ENCODE peak calls at places on chromosomes 12 and 14, in five cellular contexts. M is lower lobe of right lung, I is brain microvascular endothelial cell, V is breast epithelium, O is cardiac muscle cell. U is an unnamed sample. For H3K27me3, the result is how much of the 10 kb centered on the place peaks cover.

GRCh38 chr12:104692335-104693218 is 235.8 kb downstream of the CHST11 start:
- DNase-seq in O (no peak), V (no peak), I (no peak), M (no peak), U (no peak)

GRCh38 chr14:91414475-91415342 is 2.9 kb downstream of the CCDC88C start:
- DNase-seq in O (no peak), V (no peak), M (no peak), I (no peak), U (no peak)

GRCh38 chr12:24553259-24553658 is 395.6 kb downstream of the BCAT1 start:
- DNase-seq in M (no peak), I (no peak), O (no peak), V (no peak), U (no peak)

GRCh38 chr12:20370001-20370381 is 1.7 kb downstream of the PDE3A start:
- DNase-seq in O (peak), M (peak), V (no peak), I (peak), U (no peak)

GRCh38 chr14:104708606-104709268 is 15.3 kb upstream of the ADSS1 start:
- DNase-seq in O (peak), V (no peak), M (peak), I (peak), U (no peak)

GRCh38 chr12:124769166-124769530 is 94.5 kb downstream of the SCARB1 start:
- DNase-seq in V (no peak), I (no peak), O (no peak), M (no peak), U (no peak)

GRCh38 chr12:132834181-132834711 is 5.6 kb upstream of the GOLGA3 start:
- DNase-seq in I (no peak), O (no peak), M (no peak), V (no peak), U (no peak)

GRCh38 chr14:105149146-105149781 is 19.3 kb downstream of the JAG2 start:
- DNase-seq in I (no peak), O (no peak), M (peak), V (no peak), U (no peak)

GRCh38 chr12:130162267-130162666 is at the start of gene FZD10:
- DNase-seq in V (peak), O (peak), M (no peak), I (no peak), U (no peak)
- H3K4me3 ChIP-seq in V (peak), O (peak), M (peak), I (no peak), U (no peak)

GRCh38 chr12:53953831-53954693 is 641 bp upstream of the HOXC12 start:
- DNase-seq in M (no peak), V (no peak), I (no peak), O (no peak), U (no peak)

GRCh38 chr12:53951577-53952334 is 2.9 kb upstream of the HOXC12 start:
- DNase-seq in V (no peak), I (no peak), M (no peak), O (no peak), U (no peak)

GRCh38 chr12:53952871-53953734 is 1.6 kb upstream of the HOXC12 start:
- DNase-seq in O (no peak), M (no peak), V (no peak), I (no peak), U (no peak)

GRCh38 chr12:53950789-53951576 is 3.7 kb upstream of the HOXC12 start:
- DNase-seq in M (no peak), I (no peak), V (no peak), O (no peak), U (no peak)

GRCh38 chr12:53952335-53952694 is 2.4 kb upstream of the HOXC12 start:
- DNase-seq in I (no peak), V (no peak), M (no peak), O (no peak), U (no peak)
- H3K27me3 ChIP-seq in I (half or more), V (under half), M (half or more), O (half or more), U (half or more)

DNA sequence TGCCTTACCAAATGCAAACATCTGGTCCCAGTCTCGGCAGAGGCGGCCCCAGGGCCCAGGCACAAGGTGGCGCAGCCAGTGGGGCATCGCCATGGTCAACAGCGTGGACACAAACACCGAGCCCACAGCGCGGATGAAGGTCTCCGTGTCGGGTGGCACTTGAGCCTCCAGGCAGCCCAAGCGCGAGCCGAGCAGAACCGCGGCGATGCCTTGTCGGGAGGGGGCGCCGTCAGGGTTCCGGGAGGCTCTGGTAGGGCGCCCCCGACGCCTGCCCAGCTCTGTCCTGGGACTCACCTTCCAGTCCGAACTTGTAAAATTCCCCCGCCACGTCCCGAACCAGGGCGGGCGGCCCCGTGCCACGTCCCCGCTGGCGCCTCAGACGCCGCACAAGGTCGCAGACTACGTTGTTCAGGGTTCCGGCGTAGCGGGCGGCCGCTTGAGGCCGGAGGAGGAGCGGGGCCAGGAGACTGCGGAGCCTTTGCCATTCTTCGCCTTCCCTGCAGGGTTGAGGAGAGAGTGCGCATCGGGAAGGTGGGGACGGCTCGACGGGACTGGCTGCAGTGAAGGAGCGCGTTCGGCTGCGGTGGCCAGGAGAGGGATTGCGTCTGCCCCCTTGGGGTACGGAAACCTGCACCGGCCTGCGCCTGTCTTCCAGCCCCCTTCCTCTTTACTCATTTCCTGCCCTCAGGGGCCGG is 1.7 kb downstream of the CYP27B1 start:
- DNase-seq in M (peak), V (no peak), I (no peak), O (peak), U (no peak)
- TF ChIP-seq CTCF in M (peak), V (no peak), I (peak), O (peak), U (peak)

DNA sequence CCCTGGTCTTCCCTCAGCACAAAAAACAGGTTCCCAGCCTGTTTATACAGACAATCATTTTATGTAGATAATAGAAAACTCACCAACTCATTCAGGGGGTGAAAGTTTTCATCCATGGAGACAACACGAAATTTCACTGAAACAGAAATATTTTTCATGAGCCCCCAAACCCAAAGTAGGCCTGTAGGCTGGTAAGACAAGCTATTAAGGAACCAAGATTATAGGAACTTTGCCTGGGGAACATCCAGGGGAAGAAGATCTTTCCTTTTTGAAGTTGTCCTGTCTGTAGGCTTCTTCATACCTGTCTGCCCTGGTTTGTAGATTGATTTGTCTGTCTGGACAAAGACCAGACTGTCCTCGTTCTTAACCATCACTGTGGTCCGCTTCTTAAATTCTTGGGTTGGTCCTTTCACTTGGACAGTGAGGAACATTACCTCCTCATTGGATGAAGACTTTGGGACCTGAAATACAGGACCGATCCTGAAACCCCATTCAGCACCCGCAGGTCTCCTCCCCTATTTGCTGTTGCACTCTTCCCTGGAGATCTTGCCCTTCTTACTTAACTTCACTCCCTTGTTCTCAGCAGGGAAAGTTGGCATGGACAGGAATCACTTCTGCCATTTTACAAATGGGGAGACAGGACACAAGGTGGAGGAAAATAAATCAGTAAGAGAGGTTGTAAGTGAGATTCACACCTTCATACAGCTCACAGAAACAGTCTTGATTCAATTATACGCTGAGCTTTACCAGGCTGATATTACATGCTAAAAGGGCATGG is 3.5 kb downstream of the A2M start:
- DNase-seq in I (no peak), M (no peak), V (no peak), O (no peak), U (no peak)
- H3K4me3 ChIP-seq in I (no peak), M (peak), V (peak), O (no peak), U (no peak)